ENCODE peak calls at places on chromosome 22, in eight cellular contexts. S is myocyte; V is activated T-helper 1 cell treated with anti-CD3 and anti-CD28 coated beads, Interleukin-12 subunit alpha, Interleukin-12 subunit beta, Interleukin-2, Interleukin-4 antibody, amounts not matched to agents 30 ng/mL and 10 ng/mL and 1 ng/mL, durations not matched to agents 14 hours and 24 hours and 36 hours; T is DMS153; Q is head of caudate nucleus; R is OCI-LY7; C is HEK293T; K is NCI-H2081. M is an unnamed sample.

GRCh38 chr22:35452351-35452781 is 52.4 kb downstream of the MCM5 start:
- DNase-seq in S (no peak), V (no peak), T (peak; percentile 70), Q (no peak), R (no peak), C (no peak), K (no peak), M (no peak)

GRCh38 chr22:31891366-31892079 is 52.8 kb upstream of the YWHAH start:
- DNase-seq in S (no peak), V (no peak), T (peak; percentile 44), Q (no peak), R (no peak), C (no peak), K (no peak), M (no peak)

GRCh38 chr22:48700566-48701295 is 1126.9 kb downstream of the BRD1 start:
- DNase-seq in S (no peak), V (no peak), T (no peak), Q (peak; percentile 63), R (no peak), C (no peak), K (no peak), M (no peak)

GRCh38 chr22:20805972-20806471 is 32.1 kb downstream of the SERPIND1 start:
- DNase-seq in S (no peak), V (no peak), T (no peak), Q (no peak), R (no peak), C (no peak), K (no peak), M (no peak)

GRCh38 chr22:46336119-46337078 is 885 bp downstream of the TRMU start:
- DNase-seq in S (peak; percentile 27), V (no peak), T (no peak), Q (peak; percentile 26), R (peak; percentile 27), C (no peak), K (no peak), M (no peak)

GRCh38 chr22:47090591-47091240 is 328.3 kb downstream of the TBC1D22A start:
- DNase-seq in S (no peak), V (no peak), T (no peak), Q (no peak), R (no peak), C (no peak), K (no peak), M (no peak)

GRCh38 chr22:50232481-50233151 is 12.2 kb downstream of the TUBGCP6 start:
- DNase-seq in S (no peak), V (no peak), T (no peak), Q (no peak), R (no peak), C (no peak), K (no peak), M (no peak)

GRCh38 chr22:17359501-17359900 is 9.8 kb upstream of the CECR2 start:
- DNase-seq in S (peak; percentile 84), V (no peak), T (no peak), Q (no peak), R (no peak), C (no peak), K (no peak), M (no peak)

GRCh38 chr22:24698266-24698926 is 76.1 kb downstream of the PIWIL3 start:
- DNase-seq in S (peak; percentile 84), V (no peak), T (no peak), Q (no peak), R (no peak), C (no peak), K (no peak), M (no peak)

GRCh38 chr22:36528336-36528735 is 630 bp downstream of the EIF3D start:
- DNase-seq in S (peak; percentile 56), V (no peak), T (no peak), Q (no peak), R (peak; percentile 31), C (no peak), K (no peak), M (no peak)

GRCh38 chr22:45575607-45576272 is 73.1 kb downstream of the FBLN1 start:
- DNase-seq in S (no peak), V (no peak), T (no peak), Q (no peak), R (no peak), C (no peak), K (no peak), M (no peak)

GRCh38 chr22:42816339-42816738 is 40.7 kb downstream of the ARFGAP3 start:
- DNase-seq in S (no peak), V (no peak), T (no peak), Q (no peak), R (no peak), C (no peak), K (no peak), M (no peak)

GRCh38 chr22:38958359-38958943 is 1.0 kb downstream of the APOBEC3A start:
- DNase-seq in S (no peak), V (no peak), T (no peak), Q (no peak), R (no peak), C (no peak), K (no peak), M (no peak)

GRCh38 chr22:46245515-46245914 is 4.6 kb downstream of the CDPF1 start:
- DNase-seq in S (peak; percentile 25), V (no peak), T (peak; percentile 56), Q (peak; percentile 63), R (no peak), C (no peak), K (no peak), M (no peak)

GRCh38 chr22:43470218-43470617 is 58.4 kb downstream of the MPPED1 start:
- DNase-seq in S (no peak), V (no peak), T (no peak), Q (no peak), R (no peak), C (no peak), K (no peak), M (no peak)

GRCh38 chr22:23180893-23181762 is 819 bp downstream of the BCR start:
- DNase-seq in S (no peak), V (peak; percentile 17), T (no peak), Q (no peak), R (peak; percentile 43), C (no peak), K (no peak), M (peak; percentile 55)

GRCh38 chr22:36641902-36642640 is 61.5 kb downstream of the CACNG2 start:
- DNase-seq in S (no peak), V (no peak), T (peak; percentile 34), Q (peak; percentile 32), R (no peak), C (no peak), K (no peak), M (no peak)

GRCh38 chr22:48086246-48086645 is 1323.8 kb downstream of the TBC1D22A start:
- DNase-seq in S (no peak), V (no peak), T (no peak), Q (no peak), R (no peak), C (no peak), K (no peak), M (no peak)

GRCh38 chr22:22079404-22080148 is 97.0 kb upstream of the TOP3B start:
- DNase-seq in S (peak; percentile 34), V (no peak), T (no peak), Q (no peak), R (no peak), C (no peak), K (no peak), M (no peak)

GRCh38 chr22:49364398-49364797 is 463.3 kb downstream of the BRD1 start:
- DNase-seq in S (no peak), V (no peak), T (no peak), Q (no peak), R (no peak), C (no peak), K (no peak), M (no peak)

GRCh38 chr22:28544431-28544868 is 135.2 kb downstream of the TTC28 start:
- DNase-seq in S (peak; percentile 12), V (no peak), T (no peak), Q (no peak), R (no peak), C (no peak), K (no peak), M (no peak)

GRCh38 chr22:30714062-30714461 is 19.4 kb downstream of the OSBP2 start:
- DNase-seq in S (no peak), V (no peak), T (no peak), Q (no peak), R (no peak), C (no peak), K (no peak), M (no peak)

GRCh38 chr22:44026630-44027511 is 2.8 kb downstream of the PARVB start:
- DNase-seq in S (peak; percentile 84), V (peak; percentile 73), T (peak; percentile 21), Q (peak; percentile 43), R (peak; percentile 79), C (no peak), K (no peak), M (peak; percentile 83)

GRCh38 chr22:17997456-17997855 is 26.9 kb downstream of the MICAL3 start:
- DNase-seq in S (peak; percentile 28), V (no peak), T (no peak), Q (no peak), R (no peak), C (no peak), K (no peak), M (no peak)

GRCh38 chr22:48894064-48894671 is 933.5 kb downstream of the BRD1 start:
- DNase-seq in S (no peak), V (no peak), T (peak; percentile 48), Q (no peak), R (peak; percentile 4), C (no peak), K (no peak), M (no peak)

GRCh38 chr22:19039448-19039780 is 82.8 kb downstream of the DGCR2 start:
- DNase-seq in S (no peak), V (no peak), T (no peak), Q (no peak), R (no peak), C (no peak), K (no peak), M (no peak)

GRCh38 chr22:25176175-25176574 is 23.5 kb upstream of the CRYBB3 start:
- DNase-seq in S (no peak), V (no peak), T (no peak), Q (no peak), R (no peak), C (no peak), K (no peak), M (no peak)

GRCh38 chr22:50220603-50221409 is 20.0 kb downstream of the SELENOO start:
- DNase-seq in S (no peak), V (no peak), T (no peak), Q (no peak), R (no peak), C (no peak), K (no peak), M (no peak)

GRCh38 chr22:42697542-42698013 is 23.1 kb downstream of the A4GALT start:
- DNase-seq in S (peak; percentile 93), V (no peak), T (no peak), Q (no peak), R (no peak), C (no peak), K (no peak), M (no peak)

M was measured in GM19239.